ENCODE peak calls at places on chromosomes 4 and X, in four cellular contexts. One of them, this sample, is unnamed.

GRCh38 chrX:72247206-72247944 is 8.5 kb upstream of the ERCC6L start:
- DNase-seq in HEK293T: no peak
- DNase-seq in nephron progenitor cell: no peak
- DNase-seq in activated B cell treated with CpG ODN at 0.5 μM for 24 hours: no peak
- DNase-seq in this sample: no peak

GRCh38 chr4:173522160-173522873 is 7.7 kb downstream of the HAND2 start:
- DNase-seq in HEK293T: peak; percentile 41
- DNase-seq in nephron progenitor cell: peak; percentile 77
- DNase-seq in activated B cell treated with CpG ODN at 0.5 μM for 24 hours: no peak
- DNase-seq in this sample: peak; percentile 81

GRCh38 chrX:1417921-1418875 is 26.3 kb upstream of the SLC25A6 start:
- DNase-seq in HEK293T: no peak
- DNase-seq in nephron progenitor cell: no peak
- DNase-seq in activated B cell treated with CpG ODN at 0.5 μM for 24 hours: no peak
- DNase-seq in this sample: no peak

GRCh38 chr4:163816494-163816893 is 322.0 kb downstream of the TMA16 start:
- DNase-seq in HEK293T: no peak
- DNase-seq in nephron progenitor cell: no peak
- DNase-seq in activated B cell treated with CpG ODN at 0.5 μM for 24 hours: no peak
- DNase-seq in this sample: no peak

GRCh38 chr4:182380701-182381295 is 137.6 kb downstream of the TENM3 start:
- DNase-seq in HEK293T: no peak
- DNase-seq in nephron progenitor cell: no peak
- DNase-seq in activated B cell treated with CpG ODN at 0.5 μM for 24 hours: no peak
- DNase-seq in this sample: no peak

GRCh38 chrX:153438522-153438921 is 7.3 kb downstream of the TREX2 start:
- DNase-seq in HEK293T: peak; percentile 60
- DNase-seq in nephron progenitor cell: no peak
- DNase-seq in activated B cell treated with CpG ODN at 0.5 μM for 24 hours: no peak
- DNase-seq in this sample: no peak

GRCh38 chr4:184680698-184681097 is 31.2 kb downstream of the PRIMPOL start:
- DNase-seq in HEK293T: no peak
- DNase-seq in nephron progenitor cell: no peak
- DNase-seq in activated B cell treated with CpG ODN at 0.5 μM for 24 hours: no peak
- DNase-seq in this sample: no peak

GRCh38 chr4:135838889-135839288 is 1637.3 kb upstream of the PABPC4L start:
- DNase-seq in HEK293T: peak; percentile 12
- DNase-seq in nephron progenitor cell: no peak
- DNase-seq in activated B cell treated with CpG ODN at 0.5 μM for 24 hours: no peak
- DNase-seq in this sample: no peak

GRCh38 chrX:43581888-43582539 is 74.1 kb upstream of the MAOA start:
- DNase-seq in HEK293T: no peak
- DNase-seq in nephron progenitor cell: no peak
- DNase-seq in activated B cell treated with CpG ODN at 0.5 μM for 24 hours: no peak
- DNase-seq in this sample: no peak

GRCh38 chrX:140342410-140342809 is 162.5 kb downstream of the SOX3 start:
- DNase-seq in HEK293T: no peak
- DNase-seq in nephron progenitor cell: no peak
- DNase-seq in activated B cell treated with CpG ODN at 0.5 μM for 24 hours: no peak
- DNase-seq in this sample: no peak

GRCh38 chr4:140158234-140159030 is 4.4 kb upstream of the MAML3 start:
- DNase-seq in HEK293T: no peak
- DNase-seq in nephron progenitor cell: no peak
- DNase-seq in activated B cell treated with CpG ODN at 0.5 μM for 24 hours: no peak
- DNase-seq in this sample: peak; percentile 56

GRCh38 chrX:10071451-10072163 is 85.2 kb upstream of the CLCN4 start:
- DNase-seq in HEK293T: no peak
- DNase-seq in nephron progenitor cell: no peak
- DNase-seq in activated B cell treated with CpG ODN at 0.5 μM for 24 hours: no peak
- DNase-seq in this sample: no peak

GRCh38 chr4:167274346-167274745 is 40.1 kb upstream of the SPOCK3 start:
- DNase-seq in HEK293T: no peak
- DNase-seq in nephron progenitor cell: no peak
- DNase-seq in activated B cell treated with CpG ODN at 0.5 μM for 24 hours: no peak
- DNase-seq in this sample: no peak

GRCh38 chr4:7861440-7861881 is 78.2 kb downstream of the AFAP1 start:
- DNase-seq in HEK293T: no peak
- DNase-seq in nephron progenitor cell: no peak
- DNase-seq in activated B cell treated with CpG ODN at 0.5 μM for 24 hours: no peak
- DNase-seq in this sample: no peak

GRCh38 chrX:102745513-102746133 is 25.1 kb downstream of the GPRASP3 start:
- DNase-seq in HEK293T: no peak
- DNase-seq in nephron progenitor cell: no peak
- DNase-seq in activated B cell treated with CpG ODN at 0.5 μM for 24 hours: no peak
- DNase-seq in this sample: peak; percentile 52

GRCh38 chr4:102735578-102735977 is 25.2 kb downstream of the MANBA start:
- DNase-seq in HEK293T: no peak
- DNase-seq in nephron progenitor cell: no peak
- DNase-seq in activated B cell treated with CpG ODN at 0.5 μM for 24 hours: no peak
- DNase-seq in this sample: no peak

GRCh38 chrX:105191878-105192277 is 28.6 kb downstream of the TEX13A start:
- DNase-seq in HEK293T: peak; percentile 64
- DNase-seq in nephron progenitor cell: peak; percentile 28
- DNase-seq in activated B cell treated with CpG ODN at 0.5 μM for 24 hours: no peak
- DNase-seq in this sample: no peak

GRCh38 chrX:75781618-75782017 is 3.4 kb downstream of the MAGEE2 start:
- DNase-seq in HEK293T: no peak
- DNase-seq in nephron progenitor cell: no peak
- DNase-seq in activated B cell treated with CpG ODN at 0.5 μM for 24 hours: no peak
- DNase-seq in this sample: no peak

GRCh38 chr4:153114771-153115321 is 89.4 kb upstream of the TRIM2 start:
- DNase-seq in HEK293T: no peak
- DNase-seq in nephron progenitor cell: no peak
- DNase-seq in activated B cell treated with CpG ODN at 0.5 μM for 24 hours: no peak
- DNase-seq in this sample: no peak

GRCh38 chr4:87029356-87029755 is 94.5 kb downstream of the AFF1 start:
- DNase-seq in HEK293T: no peak
- DNase-seq in nephron progenitor cell: no peak
- DNase-seq in activated B cell treated with CpG ODN at 0.5 μM for 24 hours: no peak
- DNase-seq in this sample: no peak

GRCh38 chr4:19748911-19749473 is 502.7 kb upstream of the SLIT2 start:
- DNase-seq in HEK293T: peak; percentile 14
- DNase-seq in nephron progenitor cell: no peak
- DNase-seq in activated B cell treated with CpG ODN at 0.5 μM for 24 hours: no peak
- DNase-seq in this sample: no peak

GRCh38 chrX:132490086-132490419 is 1.2 kb upstream of the MBNL3 start:
- DNase-seq in HEK293T: no peak
- DNase-seq in nephron progenitor cell: no peak
- DNase-seq in activated B cell treated with CpG ODN at 0.5 μM for 24 hours: no peak
- DNase-seq in this sample: no peak

GRCh38 chr4:77264826-77265225 is 107.8 kb downstream of the CCNG2 start:
- DNase-seq in HEK293T: no peak
- DNase-seq in nephron progenitor cell: no peak
- DNase-seq in activated B cell treated with CpG ODN at 0.5 μM for 24 hours: no peak
- DNase-seq in this sample: no peak

GRCh38 chrX:13923845-13924244 is 105.8 kb downstream of the GEMIN8 start:
- DNase-seq in HEK293T: no peak
- DNase-seq in nephron progenitor cell: no peak
- DNase-seq in activated B cell treated with CpG ODN at 0.5 μM for 24 hours: no peak
- DNase-seq in this sample: no peak

GRCh38 chr4:101790521-101791188 is at the start of gene BANK1:
- DNase-seq in HEK293T: no peak
- DNase-seq in nephron progenitor cell: peak; percentile 85
- DNase-seq in activated B cell treated with CpG ODN at 0.5 μM for 24 hours: peak; percentile 86
- DNase-seq in this sample: peak; percentile 63

GRCh38 chrX:49041683-49042529 is 1.3 kb downstream of the TFE3 start:
- DNase-seq in HEK293T: no peak
- DNase-seq in nephron progenitor cell: no peak
- DNase-seq in activated B cell treated with CpG ODN at 0.5 μM for 24 hours: no peak
- DNase-seq in this sample: no peak